ENCODE peak calls at places on chromosomes 4 and X, in four cellular contexts. D, F, L and M are unnamed samples.

GRCh38 chr4:151484396-151485102 is 75.6 kb downstream of the FHIP1A start:
- DNase-seq in D (no peak), F (peak; percentile 79), L (peak; percentile 33), M (no peak)

GRCh38 chrX:41491267-41492004 is 44.3 kb downstream of the NYX start:
- DNase-seq in D (no peak), F (peak; percentile 76), L (no peak), M (no peak)

GRCh38 chr4:78545275-78546246 is 6.0 kb upstream of the ANXA3 start:
- DNase-seq in D (peak; percentile 19), F (peak; percentile 31), L (no peak), M (no peak)

GRCh38 chrX:65587616-65588526 is 53.3 kb upstream of the LAS1L start:
- DNase-seq in D (peak; percentile 80), F (peak; percentile 74), L (peak; percentile 71), M (no peak)

GRCh38 chr4:64539234-64539849 is 130.1 kb upstream of the TECRL start:
- DNase-seq in D (no peak), F (peak; percentile 75), L (peak; percentile 63), M (peak; percentile 71)

GRCh38 chr4:3037957-3038451 is 36.3 kb downstream of the HTT-AS start:
- DNase-seq in D (peak; percentile 75), F (no peak), L (no peak), M (peak; percentile 23)

GRCh38 chr4:5732158-5732557 is 21.2 kb downstream of the EVC start:
- DNase-seq in D (no peak), F (no peak), L (no peak), M (no peak)

GRCh38 chr4:61443813-61444510 is 243.8 kb downstream of the ADGRL3 start:
- DNase-seq in D (no peak), F (peak; percentile 82), L (no peak), M (no peak)

GRCh38 chr4:159077702-159078495 is 25.0 kb upstream of the RAPGEF2 start:
- DNase-seq in D (no peak), F (peak; percentile 82), L (no peak), M (peak; percentile 84)

GRCh38 chrX:132270699-132271098 is 51.5 kb upstream of the RAP2C start:
- DNase-seq in D (peak; percentile 22), F (peak; percentile 49), L (no peak), M (no peak)

GRCh38 chr4:86358176-86358701 is 1.6 kb downstream of the MAPK10 start:
- DNase-seq in D (no peak), F (no peak), L (peak; percentile 33), M (no peak)

GRCh38 chr4:100574607-100575006 is 56.8 kb upstream of the EMCN start:
- DNase-seq in D (no peak), F (no peak), L (no peak), M (no peak)

GRCh38 chr4:177902386-177902785 is 460.1 kb upstream of the AGA start:
- DNase-seq in D (no peak), F (no peak), L (no peak), M (no peak)

GRCh38 chr4:30882443-30882842 is 162.3 kb downstream of the PCDH7 start:
- DNase-seq in D (no peak), F (no peak), L (no peak), M (no peak)

GRCh38 chr4:180059216-180059881 is 2183.9 kb upstream of the TENM3 start:
- DNase-seq in D (no peak), F (no peak), L (peak; percentile 52), M (peak; percentile 54)

GRCh38 chr4:17544205-17544604 is 29.2 kb downstream of the CLRN2 start:
- DNase-seq in D (no peak), F (peak; percentile 42), L (peak; percentile 28), M (no peak)

GRCh38 chrX:12814434-12814833 is 23.2 kb downstream of the PRPS2 start:
- DNase-seq in D (no peak), F (peak; percentile 79), L (peak; percentile 51), M (peak; percentile 60)

GRCh38 chr4:185467101-185467500 is 4.4 kb downstream of the CCDC110 start:
- DNase-seq in D (no peak), F (no peak), L (no peak), M (no peak)

DNA sequence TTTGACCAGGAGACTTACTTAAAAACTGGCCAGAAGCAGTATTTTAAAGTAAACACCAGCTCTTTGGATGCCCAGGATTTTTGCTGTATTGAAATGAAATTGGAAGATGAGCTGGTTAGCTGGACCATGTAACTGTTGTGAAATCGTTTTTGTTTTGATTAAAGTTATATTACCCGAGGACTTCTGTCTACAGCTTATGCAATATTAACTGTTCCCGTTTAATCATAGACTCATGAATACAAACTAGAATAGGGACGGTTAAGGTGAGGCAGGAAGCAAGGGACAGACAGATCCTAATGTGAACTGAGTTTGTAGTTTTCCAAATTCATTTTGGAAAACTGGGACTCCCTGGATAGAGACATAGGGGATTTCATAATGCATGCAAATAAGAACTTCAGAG is 304.2 kb downstream of the AFF2 start:
- DNase-seq in D (no peak), F (no peak), L (no peak), M (no peak)
- TF ChIP-seq CTCF in D (no peak), F (no peak), L (no peak), M (no peak)

DNA sequence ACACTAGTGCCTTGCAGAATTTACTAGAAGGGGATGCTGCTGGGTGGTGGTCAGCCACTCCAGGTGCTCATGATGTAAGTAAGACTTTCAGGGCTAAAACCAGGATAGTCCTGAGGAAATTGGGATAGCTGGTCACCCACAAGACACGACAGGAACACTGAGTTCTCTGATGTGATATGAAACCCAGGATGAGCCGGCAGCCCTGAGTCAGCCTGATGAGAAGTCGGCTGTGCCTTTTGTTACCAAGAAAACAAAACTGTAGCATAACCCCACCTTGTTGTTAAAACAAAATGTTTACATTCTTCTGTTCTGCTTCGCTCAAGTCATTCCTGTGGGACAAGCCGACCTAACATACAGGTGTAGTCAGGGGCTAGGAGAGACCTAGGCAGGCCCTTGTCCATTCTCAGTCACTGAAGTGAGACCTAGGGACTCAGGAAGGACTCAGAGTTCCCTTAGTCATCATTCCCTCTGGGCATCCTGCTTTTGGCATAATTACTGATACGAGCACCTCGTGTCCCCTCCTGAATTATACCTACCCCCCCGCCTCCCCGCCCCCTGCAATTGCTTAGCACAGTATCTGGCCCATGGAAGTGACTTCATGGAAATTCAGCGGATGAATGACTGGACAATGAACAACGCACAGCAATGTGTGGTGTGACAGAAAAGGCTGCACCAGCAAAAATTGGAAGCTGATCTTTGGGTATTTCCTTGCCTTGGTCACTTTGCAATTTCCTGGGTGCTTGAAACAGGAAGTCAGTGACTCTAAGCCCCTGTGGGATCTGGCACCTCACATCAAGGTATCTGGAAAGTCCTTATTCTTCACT is 31.9 kb upstream of the TLR2 start:
- DNase-seq in D (no peak), F (peak; percentile 77), L (peak; percentile 30), M (no peak)
- H3K27ac ChIP-seq in D (peak overlapping the region; percentile 70), F (peak overlapping the region; percentile 83), L (peak overlapping the region; percentile 52), M (no peak overlapping the region)

DNA sequence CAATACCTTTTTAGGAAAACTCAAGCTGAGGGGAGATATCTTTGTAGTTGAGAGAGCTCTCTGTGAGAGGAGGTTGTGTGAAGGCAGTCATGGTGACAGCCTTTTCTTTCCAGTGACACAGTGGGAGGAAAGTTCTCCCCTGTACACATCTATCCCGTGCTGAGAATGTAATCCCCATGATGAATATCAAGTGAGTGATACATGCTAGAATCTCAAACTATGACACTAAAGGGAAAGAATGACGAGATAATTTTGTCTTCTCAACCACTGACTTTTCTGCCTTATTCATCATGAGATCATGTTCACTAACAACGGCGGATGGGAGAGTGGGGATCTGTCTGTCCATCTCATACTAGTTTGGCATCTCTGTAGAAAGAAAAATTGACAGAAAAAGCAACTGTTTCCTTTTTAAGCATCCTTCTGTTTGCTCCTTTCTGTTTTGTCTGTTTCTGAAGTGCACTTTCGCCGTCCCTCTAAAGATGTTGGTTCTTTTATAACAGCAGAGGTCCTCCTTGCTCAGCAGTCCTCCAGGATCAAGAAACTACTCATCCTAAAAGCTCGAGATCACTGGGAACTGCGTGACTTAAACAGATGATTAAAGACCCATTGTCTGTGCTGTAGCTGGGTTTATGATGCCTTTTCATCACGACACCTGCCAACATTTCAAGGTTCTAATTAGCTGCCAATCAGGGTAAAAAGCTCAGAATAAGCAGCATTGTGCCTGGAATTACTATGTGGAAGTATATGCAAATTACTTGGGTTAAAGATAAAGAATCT is 137.6 kb downstream of the DCK start:
- DNase-seq in D (no peak), F (peak; percentile 61), L (no peak), M (no peak)
- TF ChIP-seq CTCF in D (peak; percentile 14), F (peak; percentile 62), L (no peak), M (no peak)

DNA sequence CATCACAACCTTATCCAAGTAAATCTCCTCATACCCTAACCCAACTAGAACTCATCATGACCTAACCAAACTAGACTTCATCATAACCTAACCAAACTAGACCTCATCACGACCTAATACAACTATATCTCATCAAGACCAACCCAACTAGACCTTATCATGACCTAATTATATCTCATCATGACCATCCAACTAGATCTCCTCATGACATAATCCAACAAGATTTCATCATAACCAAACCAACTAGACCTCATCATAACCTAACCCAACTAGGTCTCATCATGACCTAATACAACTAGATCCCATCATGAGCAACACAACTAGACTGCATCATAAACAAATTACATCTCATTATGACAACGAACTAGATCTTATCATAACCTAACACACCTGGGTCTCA is 86.4 kb downstream of the DHRSX start:
- DNase-seq in D (no peak), F (no peak), L (no peak), M (no peak)
- H3K27ac ChIP-seq in D (no peak overlapping the region), F (no peak overlapping the region), L (no peak overlapping the region), M (no peak overlapping the region)

GRCh38 chrX:51641421-51642021 is 22.8 kb upstream of the CENPVL3 start:
- DNase-seq in D (no peak), F (peak; percentile 68), L (peak; percentile 29), M (peak; percentile 32)
- TF ChIP-seq CTCF in D (peak; percentile 45), F (peak; percentile 76), L (peak; percentile 48), M (peak; percentile 43)

DNA sequence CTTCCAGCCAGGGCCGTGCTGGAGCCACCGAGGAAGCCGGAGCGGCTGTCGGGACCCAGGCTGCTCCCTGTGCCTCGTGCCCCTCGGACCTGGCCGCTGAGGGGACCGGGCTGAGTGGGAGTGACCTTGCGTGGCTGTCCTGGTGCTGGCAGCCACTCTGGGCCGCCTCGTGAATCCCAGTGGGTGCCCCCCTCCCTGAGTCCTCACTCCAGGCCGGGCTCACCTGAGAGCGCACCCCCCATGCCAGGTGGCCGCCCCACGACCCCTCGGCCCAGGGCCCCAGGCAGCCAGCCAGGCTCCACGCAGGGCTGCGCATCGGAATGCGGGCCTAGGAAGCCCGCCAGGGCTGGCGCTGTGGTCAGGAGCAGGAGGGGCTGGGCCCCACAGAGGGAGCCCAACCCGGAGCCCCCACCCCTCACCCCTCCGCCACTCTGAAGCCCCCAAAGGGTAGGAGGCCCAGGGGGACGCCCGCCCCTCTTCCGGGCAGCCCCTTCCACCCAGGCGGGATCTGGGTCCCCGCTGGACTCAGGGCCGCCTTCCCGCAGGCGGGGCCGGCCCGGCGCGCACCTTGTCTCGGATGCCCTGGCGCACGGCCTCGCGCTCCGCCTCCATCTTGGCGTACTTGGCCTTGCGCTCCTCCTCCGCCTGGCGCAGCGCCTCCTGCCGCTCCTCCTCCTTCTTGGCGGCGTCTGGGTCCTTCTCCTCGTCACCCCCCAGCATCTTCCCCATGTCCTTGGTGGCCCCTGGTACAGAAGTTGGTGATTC is 33.9 kb downstream of the CPLX1 start:
- DNase-seq in D (no peak), F (peak; percentile 14), L (no peak), M (no peak)
- H3K27ac ChIP-seq in D (no peak overlapping the region), F (no peak overlapping the region), L (no peak overlapping the region), M (no peak overlapping the region)

GRCh38 chrX:149825424-149825823 is 43.7 kb downstream of the MAGEA9 start:
- DNase-seq in D (peak; percentile 16), F (peak; percentile 30), L (no peak), M (peak; percentile 31)
- TF ChIP-seq CTCF in D (peak; percentile 42), F (peak; percentile 53), L (no peak), M (peak; percentile 41)